ENCODE peak calls at places on chromosomes 2 and 18, in five cellular contexts. One of them, this sample, is unnamed.

GRCh38 chr2:71943238-71944182 is 204.2 kb downstream of the CYP26B1 start:
- DNase-seq in adrenal gland: peak; percentile 22
- DNase-seq in tibial artery: peak; percentile 68
- DNase-seq in GM10248: no peak
- DNase-seq in HL-60: no peak
- DNase-seq in this sample: no peak

GRCh38 chr2:38377501-38378258 is 607 bp upstream of the ATL2 start:
- DNase-seq in adrenal gland: no peak
- DNase-seq in tibial artery: no peak
- DNase-seq in GM10248: no peak
- DNase-seq in HL-60: no peak
- DNase-seq in this sample: no peak

GRCh38 chr2:171798156-171798815 is 95.8 kb downstream of the SLC25A12 start:
- DNase-seq in adrenal gland: no peak
- DNase-seq in tibial artery: no peak
- DNase-seq in GM10248: no peak
- DNase-seq in HL-60: peak; percentile 25
- DNase-seq in this sample: no peak

GRCh38 chr2:18387479-18388206 is 172.8 kb downstream of the RDH14 start:
- DNase-seq in adrenal gland: peak; percentile 76
- DNase-seq in tibial artery: peak; percentile 87
- DNase-seq in GM10248: peak; percentile 56
- DNase-seq in HL-60: peak; percentile 10
- DNase-seq in this sample: peak; percentile 74

GRCh38 chr2:150620860-150621259 is 133.4 kb upstream of the RND3 start:
- DNase-seq in adrenal gland: peak; percentile 32
- DNase-seq in tibial artery: no peak
- DNase-seq in GM10248: no peak
- DNase-seq in HL-60: no peak
- DNase-seq in this sample: no peak

GRCh38 chr2:118903029-118903351 is 39.0 kb upstream of the MARCO start:
- DNase-seq in adrenal gland: no peak
- DNase-seq in tibial artery: no peak
- DNase-seq in GM10248: no peak
- DNase-seq in HL-60: no peak
- DNase-seq in this sample: no peak

GRCh38 chr18:10271481-10271880 is 183.0 kb upstream of the APCDD1 start:
- DNase-seq in adrenal gland: no peak
- DNase-seq in tibial artery: no peak
- DNase-seq in GM10248: no peak
- DNase-seq in HL-60: no peak
- DNase-seq in this sample: no peak

GRCh38 chr18:8661754-8662573 is 43.4 kb upstream of the MTCL1 start:
- DNase-seq in adrenal gland: no peak
- DNase-seq in tibial artery: no peak
- DNase-seq in GM10248: no peak
- DNase-seq in HL-60: no peak
- DNase-seq in this sample: no peak

GRCh38 chr2:241609859-241610793 is 26.8 kb downstream of the THAP4 start:
- DNase-seq in adrenal gland: peak; percentile 83
- DNase-seq in tibial artery: peak; percentile 89
- DNase-seq in GM10248: peak; percentile 95
- DNase-seq in HL-60: peak; percentile 51
- DNase-seq in this sample: peak; percentile 94

GRCh38 chr2:230134496-230135073 is 65.9 kb upstream of the SLC16A14 start:
- DNase-seq in adrenal gland: peak; percentile 37
- DNase-seq in tibial artery: no peak
- DNase-seq in GM10248: no peak
- DNase-seq in HL-60: peak; percentile 47
- DNase-seq in this sample: peak; percentile 81

GRCh38 chr2:44267269-44268258 is 7.7 kb upstream of the SLC3A1 start:
- DNase-seq in adrenal gland: peak; percentile 10
- DNase-seq in tibial artery: peak; percentile 90
- DNase-seq in GM10248: no peak
- DNase-seq in HL-60: no peak
- DNase-seq in this sample: no peak

GRCh38 chr18:27240383-27240782 is 55.3 kb upstream of the CHST9 start:
- DNase-seq in adrenal gland: no peak
- DNase-seq in tibial artery: no peak
- DNase-seq in GM10248: no peak
- DNase-seq in HL-60: no peak
- DNase-seq in this sample: no peak

GRCh38 chr2:85057236-85057635 is 76.0 kb upstream of the TCF7L1 start:
- DNase-seq in adrenal gland: no peak
- DNase-seq in tibial artery: no peak
- DNase-seq in GM10248: no peak
- DNase-seq in HL-60: no peak
- DNase-seq in this sample: no peak

GRCh38 chr2:85911836-85912692 is 23.3 kb upstream of the ST3GAL5 start:
- DNase-seq in adrenal gland: peak; percentile 64
- DNase-seq in tibial artery: no peak
- DNase-seq in GM10248: no peak
- DNase-seq in HL-60: no peak
- DNase-seq in this sample: no peak

GRCh38 chr2:105383456-105383855 is 15.4 kb downstream of the FHL2 start:
- DNase-seq in adrenal gland: no peak
- DNase-seq in tibial artery: peak; percentile 48
- DNase-seq in GM10248: no peak
- DNase-seq in HL-60: no peak
- DNase-seq in this sample: no peak

GRCh38 chr2:226661789-226662545 is 137.7 kb downstream of the IRS1 start:
- DNase-seq in adrenal gland: peak; percentile 55
- DNase-seq in tibial artery: no peak
- DNase-seq in GM10248: no peak
- DNase-seq in HL-60: no peak
- DNase-seq in this sample: no peak

GRCh38 chr18:2932247-2933181 is 80.4 kb downstream of the LPIN2 start:
- DNase-seq in adrenal gland: peak; percentile 41
- DNase-seq in tibial artery: no peak
- DNase-seq in GM10248: peak; percentile 74
- DNase-seq in HL-60: no peak
- DNase-seq in this sample: peak; percentile 73

GRCh38 chr2:195322324-195322723 is 334.7 kb upstream of the SLC39A10 start:
- DNase-seq in adrenal gland: peak; percentile 31
- DNase-seq in tibial artery: no peak
- DNase-seq in GM10248: no peak
- DNase-seq in HL-60: no peak
- DNase-seq in this sample: no peak

GRCh38 chr2:18132697-18133096 is 254.2 kb downstream of the KCNS3 start:
- DNase-seq in adrenal gland: no peak
- DNase-seq in tibial artery: no peak
- DNase-seq in GM10248: no peak
- DNase-seq in HL-60: no peak
- DNase-seq in this sample: peak; percentile 26

GRCh38 chr2:10285578-10286198 is 17.0 kb upstream of the HPCAL1 start:
- DNase-seq in adrenal gland: peak; percentile 95
- DNase-seq in tibial artery: peak; percentile 97
- DNase-seq in GM10248: no peak
- DNase-seq in HL-60: peak; percentile 85
- DNase-seq in this sample: no peak

GRCh38 chr2:8288206-8288605 is 393.6 kb upstream of the ID2 start:
- DNase-seq in adrenal gland: no peak
- DNase-seq in tibial artery: no peak
- DNase-seq in GM10248: no peak
- DNase-seq in HL-60: no peak
- DNase-seq in this sample: no peak

GRCh38 chr2:233082222-233082933 is 22.2 kb downstream of the INPP5D start:
- DNase-seq in adrenal gland: no peak
- DNase-seq in tibial artery: peak; percentile 33
- DNase-seq in GM10248: peak; percentile 77
- DNase-seq in HL-60: no peak
- DNase-seq in this sample: peak; percentile 93

GRCh38 chr2:53018830-53019425 is 748.7 kb upstream of the CHAC2 start:
- DNase-seq in adrenal gland: no peak
- DNase-seq in tibial artery: no peak
- DNase-seq in GM10248: no peak
- DNase-seq in HL-60: no peak
- DNase-seq in this sample: no peak

GRCh38 chr2:189248116-189248515 is 68.6 kb upstream of the COL5A2 start:
- DNase-seq in adrenal gland: no peak
- DNase-seq in tibial artery: no peak
- DNase-seq in GM10248: no peak
- DNase-seq in HL-60: no peak
- DNase-seq in this sample: no peak

GRCh38 chr2:207473203-207473865 is 56.4 kb upstream of the CREB1 start:
- DNase-seq in adrenal gland: peak; percentile 16
- DNase-seq in tibial artery: no peak
- DNase-seq in GM10248: peak; percentile 30
- DNase-seq in HL-60: no peak
- DNase-seq in this sample: peak; percentile 73

GRCh38 chr2:10410001-10410671 is 38.0 kb downstream of the ODC1 start:
- DNase-seq in adrenal gland: no peak
- DNase-seq in tibial artery: no peak
- DNase-seq in GM10248: peak; percentile 78
- DNase-seq in HL-60: peak; percentile 77
- DNase-seq in this sample: peak; percentile 71

GRCh38 chr2:19932928-19933327 is 31.1 kb upstream of the TTC32 start:
- DNase-seq in adrenal gland: no peak
- DNase-seq in tibial artery: no peak
- DNase-seq in GM10248: no peak
- DNase-seq in HL-60: no peak
- DNase-seq in this sample: no peak

GRCh38 chr18:51069885-51070284 is 39.9 kb downstream of the SMAD4 start:
- DNase-seq in adrenal gland: no peak
- DNase-seq in tibial artery: no peak
- DNase-seq in GM10248: no peak
- DNase-seq in HL-60: no peak
- DNase-seq in this sample: no peak

GRCh38 chr2:60468390-60469085 is 84.9 kb downstream of the BCL11A start:
- DNase-seq in adrenal gland: peak; percentile 43
- DNase-seq in tibial artery: no peak
- DNase-seq in GM10248: no peak
- DNase-seq in HL-60: no peak
- DNase-seq in this sample: no peak

GRCh38 chr2:153890572-153890971 is 18.9 kb downstream of the GALNT13 start:
- DNase-seq in adrenal gland: no peak
- DNase-seq in tibial artery: no peak
- DNase-seq in GM10248: no peak
- DNase-seq in HL-60: no peak
- DNase-seq in this sample: no peak

GRCh38 chr2:101199153-101199810 is 48.1 kb upstream of the TBC1D8 start:
- DNase-seq in adrenal gland: no peak
- DNase-seq in tibial artery: no peak
- DNase-seq in GM10248: no peak
- DNase-seq in HL-60: no peak
- DNase-seq in this sample: no peak

GRCh38 chr2:101193038-101193437 is 41.9 kb upstream of the TBC1D8 start:
- DNase-seq in adrenal gland: no peak
- DNase-seq in tibial artery: no peak
- DNase-seq in GM10248: no peak
- DNase-seq in HL-60: no peak
- DNase-seq in this sample: no peak

GRCh38 chr2:101197215-101197745 is 46.1 kb upstream of the TBC1D8 start:
- DNase-seq in adrenal gland: no peak
- DNase-seq in tibial artery: no peak
- DNase-seq in GM10248: no peak
- DNase-seq in HL-60: no peak
- DNase-seq in this sample: no peak

GRCh38 chr2:101197814-101198213 is 46.6 kb upstream of the TBC1D8 start:
- DNase-seq in adrenal gland: no peak
- DNase-seq in tibial artery: no peak
- DNase-seq in GM10248: no peak
- DNase-seq in HL-60: no peak
- DNase-seq in this sample: no peak

DNA sequence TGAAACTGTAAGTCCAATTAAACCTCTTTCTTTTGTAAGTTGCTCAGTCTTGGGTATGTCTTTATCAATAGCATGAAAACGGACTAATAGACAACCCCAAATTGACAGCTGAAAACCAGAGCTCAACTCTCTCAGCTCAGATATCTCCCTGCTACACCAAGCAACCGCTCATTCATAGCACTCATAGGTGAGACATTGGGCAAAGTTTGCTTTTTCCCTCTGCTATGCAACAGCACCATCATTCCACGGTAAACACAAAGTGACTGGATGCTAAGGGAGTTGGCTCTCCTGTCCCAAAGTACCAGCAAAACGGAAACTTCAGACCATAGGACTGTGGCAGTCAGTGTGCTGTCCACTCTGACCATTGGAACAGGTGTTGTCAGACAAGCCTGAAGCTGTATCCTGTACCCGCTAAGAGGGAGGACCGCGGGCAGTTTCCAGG is 45.1 kb upstream of the TBC1D8 start:
- DNase-seq in adrenal gland: no peak
- DNase-seq in tibial artery: no peak
- DNase-seq in GM10248: no peak
- DNase-seq in HL-60: no peak
- DNase-seq in this sample: no peak
- TF ChIP-seq CTCF in adrenal gland: no peak
- TF ChIP-seq CTCF in tibial artery: no peak
- TF ChIP-seq CTCF in GM10248: no peak
- TF ChIP-seq CTCF in HL-60: no peak
- TF ChIP-seq CTCF in this sample: no peak

GRCh38 chr18:48055351-48055750 is 124.9 kb upstream of the SMAD2 start:
- DNase-seq in adrenal gland: no peak
- DNase-seq in tibial artery: no peak
- DNase-seq in GM10248: no peak
- DNase-seq in HL-60: no peak
- DNase-seq in this sample: no peak
- TF ChIP-seq CTCF in adrenal gland: no peak
- TF ChIP-seq CTCF in tibial artery: no peak
- TF ChIP-seq CTCF in GM10248: no peak
- TF ChIP-seq CTCF in HL-60: no peak
- TF ChIP-seq CTCF in this sample: no peak

GRCh38 chr2:37287966-37288365 is 36.7 kb downstream of the PRKD3 start:
- DNase-seq in adrenal gland: no peak
- DNase-seq in tibial artery: no peak
- DNase-seq in GM10248: peak; percentile 20
- DNase-seq in HL-60: no peak
- DNase-seq in this sample: peak; percentile 11
- TF ChIP-seq CTCF in adrenal gland: no peak
- TF ChIP-seq CTCF in tibial artery: no peak
- TF ChIP-seq CTCF in GM10248: peak; percentile 44
- TF ChIP-seq CTCF in HL-60: no peak
- TF ChIP-seq CTCF in this sample: peak; percentile 19

DNA sequence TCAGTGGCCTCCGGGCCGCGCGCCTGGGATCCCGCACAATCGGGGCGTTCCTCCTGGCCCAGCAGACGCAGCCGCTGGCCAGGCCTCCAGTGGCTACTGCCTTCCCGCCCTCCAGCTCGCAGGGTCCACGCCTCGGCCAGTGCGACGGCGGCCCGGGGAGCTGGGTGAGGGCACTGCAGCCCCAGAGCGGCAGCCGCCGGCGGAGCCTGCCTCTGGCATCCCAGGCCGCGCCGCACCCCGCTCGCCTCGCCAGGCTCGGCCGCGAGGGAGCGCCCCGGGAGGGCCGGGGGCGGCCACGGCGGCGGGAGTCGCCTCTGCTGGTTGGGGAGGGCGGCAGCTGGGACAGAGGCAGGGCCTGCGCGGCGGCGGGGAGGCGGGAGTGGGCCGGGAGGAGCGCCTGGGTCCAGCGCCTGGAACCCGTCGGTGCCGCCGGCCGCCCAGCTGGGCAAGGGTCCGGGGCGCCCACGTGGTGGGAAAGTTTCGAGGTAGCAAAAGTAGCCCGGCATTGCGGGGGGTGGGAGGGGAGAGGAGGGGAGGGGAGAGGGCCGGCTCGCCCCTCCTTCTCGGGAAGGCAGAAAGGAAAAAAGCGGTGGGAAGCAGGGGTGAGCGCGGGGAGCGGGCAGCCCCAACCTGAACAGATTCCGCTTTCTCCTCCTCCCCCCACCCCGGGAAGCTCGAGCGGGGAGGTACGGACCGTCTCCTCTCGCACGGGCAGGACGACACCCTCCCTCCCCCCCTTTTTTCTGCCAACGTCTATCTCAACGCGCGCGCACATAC is 1.5 kb upstream of the INHBB start:
- DNase-seq in adrenal gland: no peak
- DNase-seq in tibial artery: peak; percentile 79
- DNase-seq in GM10248: no peak
- DNase-seq in HL-60: no peak
- DNase-seq in this sample: no peak
- TF ChIP-seq CTCF in adrenal gland: no peak
- TF ChIP-seq CTCF in tibial artery: no peak
- TF ChIP-seq CTCF in GM10248: no peak
- TF ChIP-seq CTCF in HL-60: no peak
- TF ChIP-seq CTCF in this sample: no peak

This sample was measured in GM12865.